ENCODE peak calls at places on chromosomes 6 and 20, in five cellular contexts. One of them, this sample, is unnamed.

GRCh38 chr6:85453490-85453889 is 3.6 kb downstream of the NT5E start:
- DNase-seq in anterior cingulate cortex: no peak
- DNase-seq in cerebellar nuclear complex: no peak
- DNase-seq in CD4-positive, alpha-beta memory T cell: no peak
- DNase-seq in M059J: no peak
- DNase-seq in this sample: no peak

GRCh38 chr6:45394586-45395095 is 16.9 kb upstream of the SUPT3H start:
- DNase-seq in anterior cingulate cortex: no peak
- DNase-seq in M059J: no peak
- DNase-seq in cerebellar nuclear complex: no peak
- DNase-seq in CD4-positive, alpha-beta memory T cell: no peak
- DNase-seq in this sample: no peak

GRCh38 chr20:58028123-58028522 is 200.3 kb downstream of the ANKRD60 start:
- DNase-seq in cerebellar nuclear complex: no peak
- DNase-seq in anterior cingulate cortex: no peak
- DNase-seq in M059J: no peak
- DNase-seq in CD4-positive, alpha-beta memory T cell: no peak
- DNase-seq in this sample: no peak

GRCh38 chr6:49676671-49677281 is 36.6 kb downstream of the CRISP2 start:
- DNase-seq in M059J: peak; percentile 8
- DNase-seq in cerebellar nuclear complex: no peak
- DNase-seq in anterior cingulate cortex: no peak
- DNase-seq in CD4-positive, alpha-beta memory T cell: no peak
- DNase-seq in this sample: no peak

GRCh38 chr6:12576389-12576788 is 140.2 kb upstream of the PHACTR1 start:
- DNase-seq in anterior cingulate cortex: no peak
- DNase-seq in M059J: peak; percentile 77
- DNase-seq in CD4-positive, alpha-beta memory T cell: no peak
- DNase-seq in cerebellar nuclear complex: no peak
- DNase-seq in this sample: no peak

GRCh38 chr6:131023834-131024504 is 39.1 kb downstream of the EPB41L2 start:
- DNase-seq in M059J: peak; percentile 95
- DNase-seq in anterior cingulate cortex: no peak
- DNase-seq in cerebellar nuclear complex: no peak
- DNase-seq in CD4-positive, alpha-beta memory T cell: no peak
- DNase-seq in this sample: no peak

GRCh38 chr6:165616116-165616515 is 46.9 kb downstream of the PDE10A start:
- DNase-seq in cerebellar nuclear complex: no peak
- DNase-seq in M059J: no peak
- DNase-seq in anterior cingulate cortex: no peak
- DNase-seq in CD4-positive, alpha-beta memory T cell: no peak
- DNase-seq in this sample: no peak

GRCh38 chr20:20711413-20711812 is 1.0 kb downstream of the RALGAPA2 start:
- DNase-seq in anterior cingulate cortex: no peak
- DNase-seq in cerebellar nuclear complex: no peak
- DNase-seq in M059J: no peak
- DNase-seq in CD4-positive, alpha-beta memory T cell: peak; percentile 51
- DNase-seq in this sample: no peak

GRCh38 chr6:137389150-137389664 is 105.0 kb downstream of the OLIG3 start:
- DNase-seq in CD4-positive, alpha-beta memory T cell: peak; percentile 88
- DNase-seq in cerebellar nuclear complex: no peak
- DNase-seq in anterior cingulate cortex: no peak
- DNase-seq in M059J: peak; percentile 16
- DNase-seq in this sample: peak; percentile 13

GRCh38 chr6:149963212-149963461 is 606 bp upstream of the ULBP1 start:
- DNase-seq in M059J: peak; percentile 89
- DNase-seq in CD4-positive, alpha-beta memory T cell: peak; percentile 63
- DNase-seq in cerebellar nuclear complex: no peak
- DNase-seq in anterior cingulate cortex: no peak
- DNase-seq in this sample: no peak

GRCh38 chr20:38109025-38109541 is 56.0 kb downstream of the TGM2 start:
- DNase-seq in CD4-positive, alpha-beta memory T cell: no peak
- DNase-seq in M059J: no peak
- DNase-seq in cerebellar nuclear complex: no peak
- DNase-seq in anterior cingulate cortex: no peak
- DNase-seq in this sample: no peak

GRCh38 chr20:52941803-52942202 is 30.4 kb upstream of the TSHZ2 start:
- DNase-seq in cerebellar nuclear complex: no peak
- DNase-seq in CD4-positive, alpha-beta memory T cell: no peak
- DNase-seq in M059J: no peak
- DNase-seq in anterior cingulate cortex: no peak
- DNase-seq in this sample: no peak

GRCh38 chr6:106444777-106445507 is 84.4 kb downstream of the CRYBG1 start:
- DNase-seq in cerebellar nuclear complex: no peak
- DNase-seq in M059J: peak; percentile 78
- DNase-seq in anterior cingulate cortex: no peak
- DNase-seq in CD4-positive, alpha-beta memory T cell: no peak
- DNase-seq in this sample: peak; percentile 74

GRCh38 chr6:30129818-30130679 is 5.9 kb upstream of the TRIM40 start:
- DNase-seq in anterior cingulate cortex: no peak
- DNase-seq in M059J: no peak
- DNase-seq in CD4-positive, alpha-beta memory T cell: no peak
- DNase-seq in cerebellar nuclear complex: no peak
- DNase-seq in this sample: no peak

This sample was measured in midbrain.